ENCODE peak calls at places on chromosomes 16 and 17, in five cellular contexts. B, U, I, Q and O are unnamed samples.
A peak's percentile ranks its signal among the peaks of the same experiment; 100 is the strongest.

GRCh38 chr16:14140916-14141315 is 69.8 kb downstream of the MRTFB start:
- DNase-seq in I (no peak), U (no peak), B (no peak), Q (no peak), O (no peak)

GRCh38 chr17:6473128-6473767 is 29.0 kb downstream of the PIMREG start:
- DNase-seq in U (peak; percentile 82), Q (peak; percentile 83), I (peak; percentile 61), B (peak; percentile 33), O (peak; percentile 59)

GRCh38 chr17:63075969-63076368 is 109.9 kb downstream of the TANC2 start:
- DNase-seq in B (no peak), U (no peak), I (no peak), Q (no peak), O (no peak)

GRCh38 chr16:30976486-30976885 is 8.5 kb upstream of the HSD3B7 start:
- DNase-seq in B (no peak), U (no peak), Q (no peak), I (no peak), O (no peak)

GRCh38 chr17:78355045-78355641 is 4.7 kb downstream of the SOCS3 start:
- DNase-seq in Q (no peak), B (no peak), I (no peak), U (no peak), O (no peak)

GRCh38 chr16:21227886-21228285 is 5.6 kb upstream of the ANKS4B start:
- DNase-seq in Q (no peak), B (no peak), I (no peak), U (no peak), O (no peak)

GRCh38 chr17:35006961-35007360 is 26.6 kb downstream of the LIG3 start:
- DNase-seq in Q (no peak), B (no peak), I (no peak), U (no peak), O (no peak)

GRCh38 chr17:29019475-29020181 is 13.8 kb upstream of the SEZ6 start:
- DNase-seq in B (no peak), Q (peak; percentile 81), I (no peak), U (peak; percentile 29), O (no peak)

GRCh38 chr17:70168044-70168978 is 1.0 kb upstream of the KCNJ2 start:
- DNase-seq in B (peak; percentile 55), I (peak; percentile 70), Q (peak; percentile 84), U (peak; percentile 75), O (peak; percentile 34)

GRCh38 chr16:27735031-27735430 is 185.1 kb downstream of the KATNIP start:
- DNase-seq in B (no peak), U (no peak), Q (no peak), I (no peak), O (no peak)

GRCh38 chr16:87324411-87325275 is 7.5 kb upstream of the C16orf95 start:
- DNase-seq in I (peak; percentile 10), B (no peak), U (peak; percentile 20), Q (peak; percentile 81), O (no peak)
- TF ChIP-seq CTCF in I (peak; percentile 78), B (peak; percentile 60), U (peak; percentile 71), Q (peak; percentile 77), O (peak; percentile 69)

GRCh38 chr16:23229714-23230113 is 47.2 kb downstream of the SCNN1G start:
- DNase-seq in I (no peak), B (no peak), Q (no peak), U (no peak), O (no peak)

GRCh38 chr16:23225634-23226033 is 43.1 kb downstream of the SCNN1G start:
- DNase-seq in B (no peak), U (no peak), I (no peak), Q (no peak), O (no peak)

GRCh38 chr16:23225109-23225508 is 42.6 kb downstream of the SCNN1G start:
- DNase-seq in B (no peak), I (no peak), U (no peak), Q (no peak), O (no peak)

GRCh38 chr16:23223368-23223767 is 40.8 kb downstream of the SCNN1G start:
- DNase-seq in Q (peak; percentile 50), U (no peak), I (no peak), B (no peak), O (no peak)

DNA sequence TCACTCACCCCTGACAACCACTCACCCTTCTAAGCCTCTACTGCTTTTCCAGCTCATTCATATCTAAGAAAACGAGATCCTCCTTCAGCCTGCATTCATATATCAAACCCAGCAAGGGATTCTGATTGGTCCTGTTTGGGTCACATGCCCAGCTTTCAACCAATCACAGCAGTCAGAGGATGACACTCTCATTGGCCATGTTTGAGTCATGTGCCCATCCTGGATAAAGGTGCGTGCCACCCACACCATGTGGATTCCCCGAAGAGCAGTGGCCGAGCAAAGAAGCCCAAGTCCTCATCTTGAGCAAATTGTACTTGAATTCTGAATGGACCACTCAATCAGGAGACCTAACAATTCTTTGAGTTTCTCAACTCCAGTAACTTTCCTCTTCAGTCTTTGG is 45.0 kb downstream of the SCNN1G start:
- DNase-seq in I (no peak), Q (no peak), B (no peak), U (no peak), O (no peak)
- TF ChIP-seq CTCF in I (no peak), Q (no peak), B (no peak), U (no peak), O (no peak)

GRCh38 chr17:40063034-40063765 is 435 bp downstream of the THRA start:
- DNase-seq in Q (peak; percentile 83), I (peak; percentile 37), B (no peak), U (peak; percentile 58), O (no peak)
- TF ChIP-seq CTCF in Q (no peak), I (no peak), B (no peak), U (no peak), O (no peak)

DNA sequence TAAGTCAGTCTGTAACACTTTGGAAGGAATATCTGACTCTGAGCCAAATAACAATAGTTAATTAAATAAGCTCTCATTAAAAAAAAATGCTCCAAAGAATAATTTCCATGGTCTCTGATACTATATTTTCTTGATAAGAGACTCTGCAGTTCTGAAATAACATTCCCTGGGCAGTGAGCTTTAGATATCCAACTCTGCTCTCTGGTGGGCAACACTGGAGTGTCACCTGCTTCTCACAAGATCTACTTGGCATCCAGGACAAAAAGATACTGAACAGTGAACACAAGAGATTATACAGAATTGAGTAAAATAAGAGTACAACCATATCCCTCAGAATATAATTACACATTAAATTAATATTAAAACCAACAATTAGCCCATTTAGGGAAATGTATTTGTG is 13.7 kb downstream of the BLMH start:
- DNase-seq in U (peak; percentile 49), B (no peak), I (peak; percentile 31), Q (peak; percentile 35), O (no peak)
- TF ChIP-seq CTCF in U (no peak), B (peak; percentile 32), I (peak; percentile 51), Q (peak; percentile 46), O (peak; percentile 28)

DNA sequence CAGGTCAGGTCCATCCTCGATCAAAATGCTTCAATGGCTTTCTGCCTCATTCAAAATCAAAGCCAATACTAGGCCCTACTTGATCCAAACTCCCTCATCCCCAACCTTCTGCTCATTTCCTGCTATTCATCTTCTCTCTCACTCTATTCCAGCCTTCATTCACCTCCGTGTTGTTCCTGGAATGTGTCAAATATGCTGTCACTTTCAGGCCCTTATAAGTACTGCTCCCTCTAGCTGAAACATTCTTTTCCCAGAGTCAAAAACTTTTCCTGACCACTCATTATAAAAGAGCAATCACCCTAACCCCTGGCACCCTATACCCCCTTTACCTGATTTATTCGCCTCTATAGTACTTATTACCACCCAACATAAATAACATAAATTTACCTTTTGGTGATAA is 303.7 kb upstream of the PMFBP1 start:
- DNase-seq in B (no peak), U (no peak), Q (peak; percentile 43), I (no peak), O (no peak)
- TF ChIP-seq CTCF in B (no peak), U (no peak), Q (no peak), I (no peak), O (no peak)

GRCh38 chr16:64841482-64841881 is 280.4 kb downstream of the CDH11 start:
- DNase-seq in U (no peak), I (no peak), B (no peak), Q (peak; percentile 13), O (no peak)
- TF ChIP-seq CTCF in U (no peak), I (no peak), B (no peak), Q (peak; percentile 53), O (no peak)

DNA sequence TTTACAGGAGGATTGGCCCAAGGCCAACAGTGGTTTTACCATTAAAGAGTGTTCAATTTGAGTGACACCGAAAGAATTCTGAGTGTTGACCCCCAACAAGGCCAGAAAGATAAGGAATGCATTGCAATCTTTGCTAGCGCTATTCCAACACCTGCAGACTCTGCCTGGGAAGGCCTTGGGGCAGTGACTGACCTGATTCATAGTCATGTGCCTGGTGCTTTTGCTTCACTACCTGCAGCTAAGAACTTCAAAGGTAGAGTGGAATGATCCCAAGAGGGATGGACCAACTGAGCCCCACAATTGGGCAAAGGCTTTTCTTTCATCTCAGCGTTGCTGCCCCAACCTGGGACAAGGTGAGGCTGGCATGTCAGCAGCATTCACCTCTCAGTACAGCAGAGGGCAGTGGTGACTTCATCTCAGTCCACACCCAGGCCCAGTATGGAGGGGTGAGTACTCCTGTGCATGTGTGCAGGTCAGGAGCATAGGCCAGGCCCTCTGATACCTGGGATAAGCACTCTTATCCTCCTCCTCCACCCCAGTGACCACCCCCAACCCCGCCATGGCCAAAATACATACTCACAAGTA is 149.6 kb upstream of the GNAO1 start:
- DNase-seq in Q (peak; percentile 86), U (peak; percentile 32), B (no peak), I (no peak), O (no peak)
- TF ChIP-seq CTCF in Q (peak; percentile 62), U (no peak), B (peak; percentile 39), I (peak; percentile 2), O (no peak)